ENCODE peak calls at places on chromosomes 5 and 9, in eight cellular contexts. One of them, this sample, is unnamed.

GRCh38 chr5:115816226-115817042 is at the start of gene CDO1:
- DNase-seq in NCI-H2171 treated with DMSO at 0.1 percent for 48 hours: no peak
- DNase-seq in sciatic nerve: peak; percentile 87
- DNase-seq in A549: no peak
- DNase-seq in GM23338: peak; percentile 83
- DNase-seq in activated CD4-positive, CD25-positive, alpha-beta regulatory T cell: no peak
- DNase-seq in uterus: peak; percentile 37
- DNase-seq in colonic mucosa: no peak
- DNase-seq in this sample: peak; percentile 54

GRCh38 chr5:58240286-58240685 is 219.6 kb downstream of the PLK2 start:
- DNase-seq in NCI-H2171 treated with DMSO at 0.1 percent for 48 hours: no peak
- DNase-seq in sciatic nerve: no peak
- DNase-seq in A549: peak; percentile 53
- DNase-seq in GM23338: no peak
- DNase-seq in activated CD4-positive, CD25-positive, alpha-beta regulatory T cell: no peak
- DNase-seq in uterus: no peak
- DNase-seq in colonic mucosa: no peak
- DNase-seq in this sample: no peak

GRCh38 chr5:922745-923472 is 30.2 kb downstream of the TRIP13 start:
- DNase-seq in NCI-H2171 treated with DMSO at 0.1 percent for 48 hours: no peak
- DNase-seq in sciatic nerve: peak; percentile 48
- DNase-seq in A549: no peak
- DNase-seq in GM23338: no peak
- DNase-seq in activated CD4-positive, CD25-positive, alpha-beta regulatory T cell: no peak
- DNase-seq in uterus: peak; percentile 9
- DNase-seq in colonic mucosa: no peak
- DNase-seq in this sample: no peak

GRCh38 chr9:2257530-2257929 is 242.4 kb downstream of the SMARCA2 start:
- DNase-seq in NCI-H2171 treated with DMSO at 0.1 percent for 48 hours: peak; percentile 84
- DNase-seq in sciatic nerve: no peak
- DNase-seq in A549: no peak
- DNase-seq in GM23338: no peak
- DNase-seq in activated CD4-positive, CD25-positive, alpha-beta regulatory T cell: no peak
- DNase-seq in uterus: no peak
- DNase-seq in colonic mucosa: no peak
- DNase-seq in this sample: no peak

GRCh38 chr9:89527084-89527483 is 29.2 kb upstream of the SEMA4D start:
- DNase-seq in NCI-H2171 treated with DMSO at 0.1 percent for 48 hours: no peak
- DNase-seq in sciatic nerve: peak; percentile 69
- DNase-seq in A549: no peak
- DNase-seq in GM23338: no peak
- DNase-seq in activated CD4-positive, CD25-positive, alpha-beta regulatory T cell: no peak
- DNase-seq in uterus: no peak
- DNase-seq in colonic mucosa: peak; percentile 35
- DNase-seq in this sample: peak; percentile 41

GRCh38 chr5:40841068-40841805 is at the start of gene CARD6:
- DNase-seq in NCI-H2171 treated with DMSO at 0.1 percent for 48 hours: no peak
- DNase-seq in sciatic nerve: no peak
- DNase-seq in A549: peak; percentile 62
- DNase-seq in GM23338: no peak
- DNase-seq in activated CD4-positive, CD25-positive, alpha-beta regulatory T cell: no peak
- DNase-seq in uterus: no peak
- DNase-seq in colonic mucosa: no peak
- DNase-seq in this sample: no peak

GRCh38 chr5:150186137-150186536 is 3.7 kb upstream of the SLC6A7 start:
- DNase-seq in NCI-H2171 treated with DMSO at 0.1 percent for 48 hours: no peak
- DNase-seq in sciatic nerve: no peak
- DNase-seq in A549: no peak
- DNase-seq in GM23338: peak; percentile 40
- DNase-seq in activated CD4-positive, CD25-positive, alpha-beta regulatory T cell: no peak
- DNase-seq in uterus: no peak
- DNase-seq in colonic mucosa: no peak
- DNase-seq in this sample: no peak

GRCh38 chr9:93253633-93254032 is 69.7 kb downstream of the WNK2 start:
- DNase-seq in NCI-H2171 treated with DMSO at 0.1 percent for 48 hours: no peak
- DNase-seq in sciatic nerve: no peak
- DNase-seq in A549: no peak
- DNase-seq in GM23338: no peak
- DNase-seq in activated CD4-positive, CD25-positive, alpha-beta regulatory T cell: no peak
- DNase-seq in uterus: no peak
- DNase-seq in colonic mucosa: no peak
- DNase-seq in this sample: no peak

GRCh38 chr5:124253421-124253820 is 493.0 kb downstream of the ZNF608 start:
- DNase-seq in NCI-H2171 treated with DMSO at 0.1 percent for 48 hours: no peak
- DNase-seq in sciatic nerve: no peak
- DNase-seq in A549: no peak
- DNase-seq in GM23338: no peak
- DNase-seq in activated CD4-positive, CD25-positive, alpha-beta regulatory T cell: no peak
- DNase-seq in uterus: no peak
- DNase-seq in colonic mucosa: no peak
- DNase-seq in this sample: no peak

GRCh38 chr5:446864-447263 is 3.9 kb downstream of the EXOC3 start:
- DNase-seq in NCI-H2171 treated with DMSO at 0.1 percent for 48 hours: peak; percentile 68
- DNase-seq in sciatic nerve: peak; percentile 38
- DNase-seq in A549: peak; percentile 60
- DNase-seq in GM23338: peak; percentile 76
- DNase-seq in activated CD4-positive, CD25-positive, alpha-beta regulatory T cell: no peak
- DNase-seq in uterus: no peak
- DNase-seq in colonic mucosa: no peak
- DNase-seq in this sample: no peak

This sample was measured in mucosa of descending colon.